ENCODE peak calls at places on chromosomes 1 and 21, in seven cellular contexts. A, Z, E, P, F, M and Y are unnamed samples.

GRCh38 chr1:16727190-16728111 is 12.9 kb upstream of the RNU1-4 start:
- DNase-seq in A (peak; percentile 17), Z (no peak), E (no peak), P (peak; percentile 52), F (no peak), M (peak; percentile 58), Y (no peak)

GRCh38 chr21:37118187-37118826 is 45.3 kb downstream of the TTC3 start:
- DNase-seq in A (no peak), Z (no peak), E (no peak), P (no peak), F (no peak), M (no peak), Y (no peak)

GRCh38 chr21:15050588-15051377 is 14.0 kb downstream of the NRIP1 start:
- DNase-seq in A (no peak), Z (no peak), E (no peak), P (no peak), F (no peak), M (no peak), Y (no peak)

GRCh38 chr21:46599251-46599572 is 5.7 kb downstream of the S100B start:
- DNase-seq in A (no peak), Z (no peak), E (no peak), P (no peak), F (no peak), M (peak; percentile 67), Y (no peak)

GRCh38 chr1:177646757-177647730 is 322.8 kb downstream of the SEC16B start:
- DNase-seq in A (no peak), Z (no peak), E (no peak), P (no peak), F (no peak), M (no peak), Y (no peak)

GRCh38 chr1:2561446-2561845 is 5.3 kb downstream of the TNFRSF14 start:
- DNase-seq in A (no peak), Z (no peak), E (no peak), P (no peak), F (no peak), M (no peak), Y (no peak)

GRCh38 chr1:225886159-225887029 is 2.6 kb downstream of the LEFTY1 start:
- DNase-seq in A (no peak), Z (no peak), E (no peak), P (no peak), F (no peak), M (no peak), Y (no peak)

GRCh38 chr1:48236716-48237470 is 14.4 kb downstream of the SLC5A9 start:
- DNase-seq in A (peak; percentile 28), Z (no peak), E (no peak), P (no peak), F (no peak), M (peak; percentile 29), Y (no peak)

GRCh38 chr21:39319251-39319756 is 5.9 kb upstream of the BRWD1 start:
- DNase-seq in A (no peak), Z (peak; percentile 73), E (no peak), P (no peak), F (no peak), M (no peak), Y (no peak)

GRCh38 chr1:145751491-145752021 is 32.3 kb downstream of the CD160 start:
- DNase-seq in A (no peak), Z (no peak), E (no peak), P (no peak), F (no peak), M (no peak), Y (no peak)

GRCh38 chr1:155202198-155202597 is 5.5 kb downstream of the THBS3 start:
- DNase-seq in A (no peak), Z (no peak), E (no peak), P (no peak), F (no peak), M (no peak), Y (no peak)

GRCh38 chr1:59505596-59506028 is 208.7 kb downstream of the FGGY start:
- DNase-seq in A (no peak), Z (no peak), E (no peak), P (no peak), F (no peak), M (peak; percentile 58), Y (no peak)

GRCh38 chr1:43719063-43719462 is 11.7 kb downstream of the ST3GAL3 start:
- DNase-seq in A (no peak), Z (no peak), E (no peak), P (no peak), F (no peak), M (no peak), Y (no peak)

GRCh38 chr1:67324068-67324467 is 16.4 kb downstream of the IL12RB2 start:
- DNase-seq in A (no peak), Z (no peak), E (no peak), P (no peak), F (no peak), M (no peak), Y (no peak)

GRCh38 chr1:11670747-11671146 is 6.7 kb downstream of the FBXO6 start:
- DNase-seq in A (no peak), Z (no peak), E (no peak), P (no peak), F (no peak), M (no peak), Y (no peak)

GRCh38 chr1:210653771-210654170 is 325.1 kb downstream of the HHAT start:
- DNase-seq in A (no peak), Z (no peak), E (no peak), P (no peak), F (no peak), M (no peak), Y (no peak)

GRCh38 chr21:23003951-23004350 is 2005.7 kb downstream of the NCAM2 start:
- DNase-seq in A (no peak), Z (no peak), E (no peak), P (no peak), F (no peak), M (no peak), Y (no peak)

GRCh38 chr1:156480411-156481192 is 20.0 kb downstream of the MEF2D start:
- DNase-seq in A (peak; percentile 64), Z (peak; percentile 71), E (no peak), P (no peak), F (no peak), M (peak; percentile 76), Y (peak; percentile 71)

GRCh38 chr1:97210302-97210701 is 488.7 kb downstream of the PTBP2 start:
- DNase-seq in A (no peak), Z (no peak), E (no peak), P (no peak), F (no peak), M (no peak), Y (no peak)

GRCh38 chr1:227542153-227543120 is 20.9 kb upstream of the ZNF678 start:
- DNase-seq in A (peak; percentile 88), Z (peak; percentile 92), E (peak; percentile 71), P (peak; percentile 90), F (peak; percentile 37), M (peak; percentile 21), Y (peak; percentile 85)

GRCh38 chr1:172450524-172450885 is 6.6 kb upstream of the PIGC start:
- DNase-seq in A (no peak), Z (no peak), E (no peak), P (peak; percentile 38), F (no peak), M (peak; percentile 20), Y (no peak)

GRCh38 chr1:212207822-212208520 is 77.2 kb upstream of the PPP2R5A start:
- DNase-seq in A (no peak), Z (no peak), E (no peak), P (no peak), F (no peak), M (no peak), Y (no peak)

GRCh38 chr1:111249960-111250359 is 22.4 kb downstream of the CHI3L2 start:
- DNase-seq in A (no peak), Z (no peak), E (peak; percentile 48), P (no peak), F (no peak), M (no peak), Y (no peak)

GRCh38 chr1:77282866-77283539 is 1.2 kb downstream of the AK5 start:
- DNase-seq in A (no peak), Z (no peak), E (peak; percentile 45), P (no peak), F (no peak), M (no peak), Y (peak; percentile 6)

GRCh38 chr1:93839307-93839706 is 39.7 kb downstream of the DNTTIP2 start:
- DNase-seq in A (no peak), Z (no peak), E (no peak), P (no peak), F (no peak), M (no peak), Y (no peak)

DNA sequence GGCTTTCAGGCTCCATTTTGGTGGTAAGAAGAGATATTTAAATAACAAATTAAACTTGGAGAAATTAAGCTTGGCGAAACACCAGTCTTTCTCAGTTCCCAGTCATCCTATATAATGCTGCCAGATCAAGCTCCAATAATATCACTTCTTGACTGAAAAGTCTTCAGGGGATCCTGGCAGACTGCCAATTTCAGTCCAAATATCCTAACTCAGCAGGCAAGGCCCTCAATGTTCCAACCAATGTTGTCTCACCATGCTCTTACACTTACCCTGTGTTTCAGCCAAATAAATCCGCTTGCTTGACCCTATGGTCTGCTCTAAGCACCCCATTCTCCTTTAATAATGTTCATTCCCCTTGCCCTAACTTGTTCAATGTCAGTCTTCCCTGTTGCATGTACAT is 39.9 kb upstream of the BCL10 start:
- DNase-seq in A (no peak), Z (no peak), E (no peak), P (no peak), F (no peak), M (no peak), Y (no peak)
- H3K27ac ChIP-seq in A (no peak overlapping the region), Z (peak overlapping the region; percentile 83), E (no peak overlapping the region), P (no peak overlapping the region), F (no peak overlapping the region), M (no peak overlapping the region), Y (no peak overlapping the region)

GRCh38 chr1:202888507-202889360 is at the start of gene RABIF:
- DNase-seq in A (peak; percentile 100), Z (peak; percentile 97), E (peak; percentile 93), P (peak; percentile 98), F (peak; percentile 84), M (peak; percentile 98), Y (peak; percentile 94)
- TF ChIP-seq CTCF in A (peak; percentile 6), Z (peak; percentile 49), E (peak; percentile 47), P (no peak), F (no peak), M (peak; percentile 48), Y (peak; percentile 16)

GRCh38 chr1:94925561-94926364 is 1.1 kb downstream of the CNN3 start:
- DNase-seq in A (no peak), Z (peak; percentile 82), E (peak; percentile 67), P (peak; percentile 70), F (no peak), M (no peak), Y (peak; percentile 7)
- H3K27ac ChIP-seq in A (no peak overlapping the region), Z (peak overlapping the region; percentile 96), E (peak overlapping the region; percentile 97), P (peak overlapping the region; percentile 92), F (peak overlapping the region; percentile 99), M (no peak overlapping the region), Y (no peak overlapping the region)

DNA sequence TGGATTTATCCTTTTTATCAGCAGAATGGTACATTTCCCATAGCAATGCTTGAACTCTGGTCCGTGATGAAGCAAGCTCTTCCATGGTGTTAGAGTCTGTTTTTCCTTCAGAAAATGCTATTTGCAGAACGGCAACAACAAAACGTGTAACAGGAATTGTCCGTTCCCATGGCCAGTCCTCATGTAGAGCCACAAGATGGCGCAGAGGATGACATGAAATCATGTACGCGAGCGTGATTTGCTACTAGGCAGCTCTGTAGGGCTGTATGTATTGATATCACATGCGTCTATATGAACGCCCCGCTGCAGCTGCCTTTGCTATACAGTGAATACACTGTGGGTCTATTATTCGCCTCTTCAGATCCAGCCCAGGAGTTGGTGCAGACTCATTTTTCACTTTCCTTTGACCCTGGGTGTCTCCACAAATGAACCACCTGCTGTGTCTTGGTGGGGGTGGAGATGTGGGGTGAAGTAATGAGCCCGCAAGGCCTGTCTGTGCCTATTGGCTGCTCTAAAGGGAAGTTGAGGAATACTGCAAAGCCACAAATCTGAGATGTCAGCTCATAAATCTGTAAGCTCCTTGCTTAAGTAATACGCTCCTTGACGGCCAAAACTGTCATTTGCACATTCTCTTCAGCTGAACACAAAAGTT is 361.5 kb downstream of the KIF26B start:
- DNase-seq in A (no peak), Z (no peak), E (no peak), P (no peak), F (no peak), M (peak; percentile 58), Y (no peak)
- TF ChIP-seq CTCF in A (no peak), Z (peak; percentile 9), E (no peak), P (no peak), F (no peak), M (peak; percentile 66), Y (no peak)